ENCODE peak calls at places on chromosomes 7 and 10, in ten cellular contexts. One of them, this sample, is unnamed.

GRCh38 chr10:71719464-71720303 is at the start of gene C10orf105:
- ATAC-seq in activated CD8-positive, alpha-beta memory T cell treated with anti-CD3 and anti-CD28 coated beads, Interleukin-2, amount 10 ng/mL, durations not matched to agents 7 days and 5 days: no peak
- ATAC-seq in Panc1: no peak
- ATAC-seq in right lobe of liver: no peak
- ATAC-seq in activated CD8-positive, alpha-beta T cell treated with anti-CD3 and anti-CD28 coated beads, Interleukin-2, amount 10 ng/mL, durations not matched to agents 7 days and 5 days: no peak
- ATAC-seq in stimulated activated effector memory CD8-positive, alpha-beta T cell treated with anti-CD3 and anti-CD28 coated beads, Interleukin-12 subunit alpha, Interleukin-12 subunit beta, amount 100 ng/mL, for 72 hours: no peak
- ATAC-seq in aorta: peak; percentile 8
- ATAC-seq in heart left ventricle: no peak
- ATAC-seq in left lung: no peak
- ATAC-seq in heart right ventricle: no peak
- ATAC-seq in this sample: no peak

GRCh38 chr7:158357898-158358821 is 229.5 kb downstream of the PTPRN2 start:
- ATAC-seq in right lobe of liver: no peak
- ATAC-seq in stimulated activated effector memory CD8-positive, alpha-beta T cell treated with anti-CD3 and anti-CD28 coated beads, Interleukin-12 subunit alpha, Interleukin-12 subunit beta, amount 100 ng/mL, for 72 hours: no peak
- ATAC-seq in activated CD8-positive, alpha-beta memory T cell treated with anti-CD3 and anti-CD28 coated beads, Interleukin-2, amount 10 ng/mL, durations not matched to agents 7 days and 5 days: no peak
- ATAC-seq in heart right ventricle: no peak
- ATAC-seq in heart left ventricle: no peak
- ATAC-seq in Panc1: no peak
- ATAC-seq in activated CD8-positive, alpha-beta T cell treated with anti-CD3 and anti-CD28 coated beads, Interleukin-2, amount 10 ng/mL, durations not matched to agents 7 days and 5 days: no peak
- ATAC-seq in aorta: no peak
- ATAC-seq in left lung: no peak
- ATAC-seq in this sample: peak; percentile 34

GRCh38 chr10:67779455-67780205 is 58.4 kb downstream of the DNAJC12 start:
- ATAC-seq in activated CD8-positive, alpha-beta memory T cell treated with anti-CD3 and anti-CD28 coated beads, Interleukin-2, amount 10 ng/mL, durations not matched to agents 7 days and 5 days: peak; percentile 74
- ATAC-seq in heart left ventricle: peak; percentile 58
- ATAC-seq in left lung: peak; percentile 92
- ATAC-seq in aorta: peak; percentile 91
- ATAC-seq in heart right ventricle: peak; percentile 74
- ATAC-seq in Panc1: peak; percentile 83
- ATAC-seq in activated CD8-positive, alpha-beta T cell treated with anti-CD3 and anti-CD28 coated beads, Interleukin-2, amount 10 ng/mL, durations not matched to agents 7 days and 5 days: peak; percentile 75
- ATAC-seq in right lobe of liver: peak; percentile 93
- ATAC-seq in stimulated activated effector memory CD8-positive, alpha-beta T cell treated with anti-CD3 and anti-CD28 coated beads, Interleukin-12 subunit alpha, Interleukin-12 subunit beta, amount 100 ng/mL, for 72 hours: peak; percentile 75
- ATAC-seq in this sample: peak; percentile 75

GRCh38 chr7:140200102-140200989 is 23.6 kb upstream of the KDM7A start:
- ATAC-seq in heart right ventricle: peak; percentile 75
- ATAC-seq in stimulated activated effector memory CD8-positive, alpha-beta T cell treated with anti-CD3 and anti-CD28 coated beads, Interleukin-12 subunit alpha, Interleukin-12 subunit beta, amount 100 ng/mL, for 72 hours: no peak
- ATAC-seq in heart left ventricle: peak; percentile 73
- ATAC-seq in Panc1: peak; percentile 96
- ATAC-seq in left lung: peak; percentile 86
- ATAC-seq in activated CD8-positive, alpha-beta memory T cell treated with anti-CD3 and anti-CD28 coated beads, Interleukin-2, amount 10 ng/mL, durations not matched to agents 7 days and 5 days: no peak
- ATAC-seq in right lobe of liver: no peak
- ATAC-seq in aorta: peak; percentile 88
- ATAC-seq in activated CD8-positive, alpha-beta T cell treated with anti-CD3 and anti-CD28 coated beads, Interleukin-2, amount 10 ng/mL, durations not matched to agents 7 days and 5 days: no peak
- ATAC-seq in this sample: no peak

GRCh38 chr10:42684517-42684916 is 46.1 kb upstream of the ZNF33B start:
- ATAC-seq in activated CD8-positive, alpha-beta memory T cell treated with anti-CD3 and anti-CD28 coated beads, Interleukin-2, amount 10 ng/mL, durations not matched to agents 7 days and 5 days: no peak
- ATAC-seq in heart right ventricle: no peak
- ATAC-seq in aorta: no peak
- ATAC-seq in stimulated activated effector memory CD8-positive, alpha-beta T cell treated with anti-CD3 and anti-CD28 coated beads, Interleukin-12 subunit alpha, Interleukin-12 subunit beta, amount 100 ng/mL, for 72 hours: no peak
- ATAC-seq in left lung: no peak
- ATAC-seq in activated CD8-positive, alpha-beta T cell treated with anti-CD3 and anti-CD28 coated beads, Interleukin-2, amount 10 ng/mL, durations not matched to agents 7 days and 5 days: no peak
- ATAC-seq in Panc1: no peak
- ATAC-seq in heart left ventricle: no peak
- ATAC-seq in right lobe of liver: no peak
- ATAC-seq in this sample: no peak

GRCh38 chr7:38000272-38000671 is 79.8 kb downstream of the EPDR1 start:
- ATAC-seq in activated CD8-positive, alpha-beta T cell treated with anti-CD3 and anti-CD28 coated beads, Interleukin-2, amount 10 ng/mL, durations not matched to agents 7 days and 5 days: no peak
- ATAC-seq in right lobe of liver: no peak
- ATAC-seq in Panc1: no peak
- ATAC-seq in heart right ventricle: peak; percentile 55
- ATAC-seq in aorta: peak; percentile 38
- ATAC-seq in stimulated activated effector memory CD8-positive, alpha-beta T cell treated with anti-CD3 and anti-CD28 coated beads, Interleukin-12 subunit alpha, Interleukin-12 subunit beta, amount 100 ng/mL, for 72 hours: no peak
- ATAC-seq in heart left ventricle: no peak
- ATAC-seq in activated CD8-positive, alpha-beta memory T cell treated with anti-CD3 and anti-CD28 coated beads, Interleukin-2, amount 10 ng/mL, durations not matched to agents 7 days and 5 days: no peak
- ATAC-seq in left lung: peak; percentile 83
- ATAC-seq in this sample: no peak

GRCh38 chr10:17249820-17250219 is 21.8 kb downstream of the VIM start:
- ATAC-seq in stimulated activated effector memory CD8-positive, alpha-beta T cell treated with anti-CD3 and anti-CD28 coated beads, Interleukin-12 subunit alpha, Interleukin-12 subunit beta, amount 100 ng/mL, for 72 hours: peak; percentile 59
- ATAC-seq in heart left ventricle: no peak
- ATAC-seq in right lobe of liver: no peak
- ATAC-seq in activated CD8-positive, alpha-beta memory T cell treated with anti-CD3 and anti-CD28 coated beads, Interleukin-2, amount 10 ng/mL, durations not matched to agents 7 days and 5 days: no peak
- ATAC-seq in left lung: peak; percentile 16
- ATAC-seq in heart right ventricle: no peak
- ATAC-seq in aorta: no peak
- ATAC-seq in activated CD8-positive, alpha-beta T cell treated with anti-CD3 and anti-CD28 coated beads, Interleukin-2, amount 10 ng/mL, durations not matched to agents 7 days and 5 days: no peak
- ATAC-seq in Panc1: peak; percentile 68
- ATAC-seq in this sample: peak; percentile 37

GRCh38 chr10:74051729-74052342 is 53.9 kb downstream of the VCL start:
- ATAC-seq in stimulated activated effector memory CD8-positive, alpha-beta T cell treated with anti-CD3 and anti-CD28 coated beads, Interleukin-12 subunit alpha, Interleukin-12 subunit beta, amount 100 ng/mL, for 72 hours: no peak
- ATAC-seq in activated CD8-positive, alpha-beta T cell treated with anti-CD3 and anti-CD28 coated beads, Interleukin-2, amount 10 ng/mL, durations not matched to agents 7 days and 5 days: no peak
- ATAC-seq in left lung: no peak
- ATAC-seq in heart left ventricle: no peak
- ATAC-seq in Panc1: peak; percentile 49
- ATAC-seq in aorta: no peak
- ATAC-seq in right lobe of liver: no peak
- ATAC-seq in activated CD8-positive, alpha-beta memory T cell treated with anti-CD3 and anti-CD28 coated beads, Interleukin-2, amount 10 ng/mL, durations not matched to agents 7 days and 5 days: no peak
- ATAC-seq in heart right ventricle: no peak
- ATAC-seq in this sample: no peak

GRCh38 chr7:20596653-20597052 is 18.8 kb upstream of the ABCB5 start:
- ATAC-seq in stimulated activated effector memory CD8-positive, alpha-beta T cell treated with anti-CD3 and anti-CD28 coated beads, Interleukin-12 subunit alpha, Interleukin-12 subunit beta, amount 100 ng/mL, for 72 hours: peak; percentile 38
- ATAC-seq in aorta: no peak
- ATAC-seq in Panc1: no peak
- ATAC-seq in left lung: no peak
- ATAC-seq in activated CD8-positive, alpha-beta memory T cell treated with anti-CD3 and anti-CD28 coated beads, Interleukin-2, amount 10 ng/mL, durations not matched to agents 7 days and 5 days: no peak
- ATAC-seq in heart right ventricle: no peak
- ATAC-seq in right lobe of liver: no peak
- ATAC-seq in activated CD8-positive, alpha-beta T cell treated with anti-CD3 and anti-CD28 coated beads, Interleukin-2, amount 10 ng/mL, durations not matched to agents 7 days and 5 days: no peak
- ATAC-seq in heart left ventricle: no peak
- ATAC-seq in this sample: no peak

GRCh38 chr10:83179371-83179770 is 959.9 kb upstream of the GHITM start:
- ATAC-seq in stimulated activated effector memory CD8-positive, alpha-beta T cell treated with anti-CD3 and anti-CD28 coated beads, Interleukin-12 subunit alpha, Interleukin-12 subunit beta, amount 100 ng/mL, for 72 hours: no peak
- ATAC-seq in heart left ventricle: no peak
- ATAC-seq in aorta: no peak
- ATAC-seq in heart right ventricle: no peak
- ATAC-seq in activated CD8-positive, alpha-beta T cell treated with anti-CD3 and anti-CD28 coated beads, Interleukin-2, amount 10 ng/mL, durations not matched to agents 7 days and 5 days: no peak
- ATAC-seq in activated CD8-positive, alpha-beta memory T cell treated with anti-CD3 and anti-CD28 coated beads, Interleukin-2, amount 10 ng/mL, durations not matched to agents 7 days and 5 days: no peak
- ATAC-seq in right lobe of liver: no peak
- ATAC-seq in Panc1: no peak
- ATAC-seq in left lung: no peak
- ATAC-seq in this sample: no peak

GRCh38 chr7:106766551-106766950 is 98.5 kb upstream of the PIK3CG start:
- ATAC-seq in activated CD8-positive, alpha-beta memory T cell treated with anti-CD3 and anti-CD28 coated beads, Interleukin-2, amount 10 ng/mL, durations not matched to agents 7 days and 5 days: no peak
- ATAC-seq in stimulated activated effector memory CD8-positive, alpha-beta T cell treated with anti-CD3 and anti-CD28 coated beads, Interleukin-12 subunit alpha, Interleukin-12 subunit beta, amount 100 ng/mL, for 72 hours: peak; percentile 44
- ATAC-seq in heart left ventricle: no peak
- ATAC-seq in Panc1: no peak
- ATAC-seq in activated CD8-positive, alpha-beta T cell treated with anti-CD3 and anti-CD28 coated beads, Interleukin-2, amount 10 ng/mL, durations not matched to agents 7 days and 5 days: no peak
- ATAC-seq in left lung: no peak
- ATAC-seq in aorta: no peak
- ATAC-seq in heart right ventricle: no peak
- ATAC-seq in right lobe of liver: no peak
- ATAC-seq in this sample: peak; percentile 47

This sample was measured in activated T-helper 17 cell treated with anti-CD3 and anti-CD28 coated beads, Interleukin-2, amount 50 U/mL, for 72 hours.